ENCODE peak calls at places on chromosomes 12 and 14, in eight cellular contexts. Q is ovary; L is CD8-positive, alpha-beta T cell; W is heart right ventricle; U is IMR-90; P is CD4-positive, alpha-beta memory T cell; T is WERI-Rb-1; J is endothelial cell of umbilical vein. R is an unnamed sample.

GRCh38 chr14:89123851-89124250 is 293.2 kb downstream of the FOXN3 start:
- DNase-seq in P (no peak), T (no peak), U (no peak), L (no peak), W (no peak), Q (no peak), J (no peak), R (no peak)

GRCh38 chr14:67503331-67503730 is 14.8 kb upstream of the TMEM229B start:
- DNase-seq in L (no peak), T (peak; percentile 63), W (no peak), U (no peak), Q (no peak), J (no peak), P (no peak), R (no peak)

GRCh38 chr14:79408696-79409095 is 802.6 kb downstream of the DIO2 start:
- DNase-seq in L (no peak), Q (no peak), W (no peak), P (no peak), J (no peak), T (no peak), U (no peak), R (no peak)

GRCh38 chr12:9349888-9350885 is 142.0 kb upstream of the PZP start:
- DNase-seq in P (no peak), Q (no peak), T (no peak), J (no peak), U (no peak), L (no peak), W (no peak), R (no peak)

GRCh38 chr12:64737539-64737938 is 21.7 kb downstream of the GNS start:
- DNase-seq in T (no peak), U (no peak), Q (no peak), W (no peak), P (peak; percentile 24), J (no peak), L (no peak), R (no peak)

GRCh38 chr14:104735830-104736642 is 12.0 kb downstream of the ADSS1 start:
- DNase-seq in J (peak; percentile 87), L (no peak), P (no peak), Q (peak; percentile 62), W (peak; percentile 84), T (no peak), U (peak; percentile 68), R (peak; percentile 65)

GRCh38 chr12:51907864-51908425 is 641 bp downstream of the ACVRL1 start:
- DNase-seq in W (no peak), U (no peak), Q (no peak), J (peak; percentile 55), T (no peak), P (no peak), L (no peak), R (no peak)

GRCh38 chr12:120713861-120714482 is 3.7 kb downstream of the UNC119B start:
- DNase-seq in T (peak; percentile 73), W (peak; percentile 89), L (peak; percentile 77), P (peak; percentile 81), U (peak; percentile 82), Q (peak; percentile 70), J (peak; percentile 67), R (peak; percentile 93)

GRCh38 chr12:131104464-131105350 is 151.0 kb downstream of the ADGRD1 start:
- DNase-seq in W (peak; percentile 87), T (peak; percentile 94), L (peak; percentile 85), Q (peak; percentile 89), P (peak; percentile 65), U (peak; percentile 16), J (peak; percentile 28), R (peak; percentile 90)

GRCh38 chr14:50040401-50040775 is 76.0 kb downstream of the VCPKMT start:
- DNase-seq in W (no peak), U (peak; percentile 86), Q (no peak), L (peak; percentile 63), J (peak; percentile 78), P (peak; percentile 53), T (no peak), R (peak; percentile 71)

GRCh38 chr14:64970776-64971451 is 1.2 kb downstream of the RAB15 start:
- DNase-seq in U (peak; percentile 6), J (peak; percentile 23), P (no peak), L (no peak), Q (no peak), T (no peak), W (no peak), R (peak; percentile 34)

GRCh38 chr14:64971890-64972785 is at the start of gene RAB15:
- DNase-seq in T (peak; percentile 51), J (peak; percentile 33), W (peak; percentile 32), P (peak; percentile 37), L (peak; percentile 67), Q (no peak), U (peak; percentile 6), R (peak; percentile 72)

GRCh38 chr14:64973026-64973442 is 898 bp upstream of the RAB15 start:
- DNase-seq in T (no peak), W (no peak), Q (no peak), J (no peak), P (no peak), L (no peak), U (no peak), R (no peak)

GRCh38 chr14:64970041-64970440 is 2.1 kb downstream of the RAB15 start:
- DNase-seq in W (no peak), L (no peak), U (no peak), Q (no peak), J (no peak), P (no peak), T (no peak), R (no peak)

GRCh38 chr14:64971452-64971889 is 665 bp downstream of the RAB15 start:
- DNase-seq in U (no peak), L (no peak), P (no peak), Q (no peak), J (no peak), W (no peak), T (no peak), R (no peak)
- H3K27ac ChIP-seq in U (no peak overlapping the region), L (no peak overlapping the region), P (no peak overlapping the region), Q (no peak overlapping the region), J (no peak overlapping the region), W (no peak overlapping the region), T (no peak overlapping the region), R (peak overlapping the region; percentile 3)

DNA sequence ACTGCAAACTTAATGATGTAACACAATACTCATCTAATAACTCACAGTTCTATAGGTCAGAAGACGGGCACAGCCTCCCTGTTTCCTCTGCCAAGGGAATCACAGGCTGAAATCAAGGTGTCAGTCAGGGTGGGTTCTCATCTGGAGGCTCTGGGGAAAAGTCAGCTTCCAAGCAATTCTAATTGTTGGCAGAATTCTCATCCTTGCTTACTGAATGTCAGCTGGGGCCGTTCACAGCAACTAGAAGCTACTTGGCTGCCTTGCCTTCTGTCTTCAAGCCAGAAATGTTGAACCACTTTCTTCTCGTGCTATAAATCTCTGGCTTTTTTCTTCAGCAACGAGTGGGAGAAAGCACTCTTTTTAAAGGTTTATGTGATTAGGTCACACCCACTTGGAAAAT is 80.1 kb upstream of the PDZRN4 start:
- DNase-seq in W (no peak), Q (peak; percentile 35), P (no peak), U (no peak), L (no peak), T (no peak), J (no peak), R (peak; percentile 7)
- H3K27ac ChIP-seq in W (no peak overlapping the region), Q (no peak overlapping the region), P (no peak overlapping the region), U (no peak overlapping the region), L (no peak overlapping the region), T (no peak overlapping the region), J (no peak overlapping the region), R (no peak overlapping the region)

GRCh38 chr14:35809597-35809996 is 502 bp upstream of the RALGAPA1 start:
- DNase-seq in L (no peak), P (no peak), Q (no peak), U (no peak), J (no peak), W (no peak), T (no peak), R (no peak)

GRCh38 chr14:35806006-35806907 is 2.8 kb downstream of the RALGAPA1 start:
- DNase-seq in U (no peak), W (no peak), P (no peak), L (no peak), T (no peak), Q (no peak), J (no peak), R (no peak)

GRCh38 chr14:35808076-35808657 is 928 bp downstream of the RALGAPA1 start:
- DNase-seq in U (no peak), P (no peak), W (no peak), L (no peak), J (peak; percentile 65), Q (no peak), T (peak; percentile 31), R (peak; percentile 45)

GRCh38 chr14:35810963-35811362 is 1.9 kb upstream of the RALGAPA1 start:
- DNase-seq in P (no peak), L (no peak), J (no peak), T (no peak), W (no peak), Q (no peak), U (no peak), R (no peak)

GRCh38 chr14:35807131-35807961 is 1.7 kb downstream of the RALGAPA1 start:
- DNase-seq in U (no peak), P (no peak), L (no peak), T (no peak), J (no peak), Q (no peak), W (no peak), R (no peak)
- H3K27ac ChIP-seq in U (no peak overlapping the region), P (no peak overlapping the region), L (no peak overlapping the region), T (no peak overlapping the region), J (no peak overlapping the region), Q (no peak overlapping the region), W (no peak overlapping the region), R (no peak overlapping the region)

DNA sequence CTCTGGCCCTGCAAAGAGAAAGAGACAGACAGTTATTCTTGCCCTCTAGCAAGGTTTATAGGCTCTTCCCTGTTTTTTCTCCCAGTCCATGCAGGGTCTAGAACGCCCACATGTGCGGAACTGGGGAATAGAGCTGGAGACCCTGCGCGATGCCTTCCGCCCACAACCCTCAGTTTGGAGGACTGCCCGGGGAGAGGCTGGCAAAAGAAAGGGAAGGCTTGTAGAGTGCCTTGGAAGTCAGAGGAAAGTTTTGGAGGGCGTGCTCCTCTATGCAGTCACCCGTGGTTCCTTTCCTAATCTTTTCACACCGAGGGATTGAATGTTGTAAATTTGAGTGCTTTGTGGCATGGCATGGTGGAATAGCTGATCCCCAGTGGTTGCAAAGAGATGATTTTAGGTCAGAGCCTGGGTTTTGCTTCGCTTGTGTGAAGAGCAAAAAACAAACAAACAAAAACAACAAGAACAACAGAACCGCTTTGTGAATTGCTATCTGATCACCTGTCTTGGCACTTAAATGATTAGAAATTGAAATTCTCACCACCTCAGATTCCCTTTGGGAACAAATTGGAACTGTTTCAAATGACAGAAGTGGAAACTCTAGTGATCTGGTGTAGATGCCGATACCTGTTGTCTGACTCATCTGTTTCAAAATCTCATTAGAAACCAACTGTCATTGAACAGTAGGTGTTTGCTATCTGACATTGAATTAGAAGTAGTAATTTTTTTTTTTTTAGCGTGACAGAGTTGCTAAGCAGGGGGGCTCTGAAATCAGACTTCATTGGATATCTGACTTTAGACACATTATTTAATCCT is 984 bp downstream of the GAS2L3 start:
- DNase-seq in W (peak; percentile 16), P (no peak), J (no peak), T (no peak), U (no peak), Q (no peak), L (no peak), R (peak; percentile 24)
- H3K27ac ChIP-seq in W (peak overlapping the region; percentile 41), P (no peak overlapping the region), J (peak overlapping the region; percentile 79), T (peak overlapping the region; percentile 90), U (peak overlapping the region; percentile 39), Q (peak overlapping the region; percentile 52), L (no peak overlapping the region), R (peak overlapping the region; percentile 87)

GRCh38 chr12:50198829-50199228 is 31.7 kb upstream of the CERS5 start:
- DNase-seq in U (no peak), L (no peak), Q (no peak), P (no peak), J (no peak), W (no peak), T (no peak), R (no peak)
- H3K27ac ChIP-seq in U (no peak overlapping the region), L (no peak overlapping the region), Q (no peak overlapping the region), P (no peak overlapping the region), J (no peak overlapping the region), W (no peak overlapping the region), T (no peak overlapping the region), R (no peak overlapping the region)

R was measured in hepatocyte.